ENCODE peak calls at places on chromosomes 13 and 19, in seven cellular contexts. One of them, this sample, is unnamed.

GRCh38 chr19:9936151-9937000 is at the start of gene OLFM2:
- DNase-seq in neural progenitor cell: peak; percentile 90
- DNase-seq in WTC11: peak; percentile 85
- DNase-seq in heart right ventricle: no peak
- DNase-seq in RWPE2: no peak
- DNase-seq in progenitor cell of endocrine pancreas: peak; percentile 58
- DNase-seq in astrocyte: no peak
- DNase-seq in this sample: no peak

GRCh38 chr13:62212246-62212645 is 796.6 kb upstream of the PCDH20 start:
- DNase-seq in progenitor cell of endocrine pancreas: no peak
- DNase-seq in heart right ventricle: no peak
- DNase-seq in RWPE2: no peak
- DNase-seq in WTC11: peak; percentile 22
- DNase-seq in astrocyte: no peak
- DNase-seq in neural progenitor cell: no peak
- DNase-seq in this sample: no peak

GRCh38 chr19:16325671-16326400 is 1.2 kb downstream of the KLF2 start:
- DNase-seq in RWPE2: no peak
- DNase-seq in neural progenitor cell: peak; percentile 86
- DNase-seq in heart right ventricle: no peak
- DNase-seq in astrocyte: no peak
- DNase-seq in progenitor cell of endocrine pancreas: peak; percentile 38
- DNase-seq in WTC11: peak; percentile 79
- DNase-seq in this sample: no peak

GRCh38 chr19:33219261-33219812 is 6.3 kb downstream of the SLC7A10 start:
- DNase-seq in RWPE2: no peak
- DNase-seq in astrocyte: peak; percentile 81
- DNase-seq in heart right ventricle: no peak
- DNase-seq in neural progenitor cell: peak; percentile 62
- DNase-seq in progenitor cell of endocrine pancreas: no peak
- DNase-seq in WTC11: peak; percentile 59
- DNase-seq in this sample: no peak

GRCh38 chr19:5823579-5824281 is 15.8 kb downstream of the FUT6 start:
- DNase-seq in progenitor cell of endocrine pancreas: no peak
- DNase-seq in RWPE2: no peak
- DNase-seq in neural progenitor cell: no peak
- DNase-seq in heart right ventricle: no peak
- DNase-seq in WTC11: peak; percentile 65
- DNase-seq in astrocyte: no peak
- DNase-seq in this sample: peak; percentile 72

GRCh38 chr13:73334459-73334858 is 275.7 kb downstream of the KLF5 start:
- DNase-seq in WTC11: no peak
- DNase-seq in heart right ventricle: no peak
- DNase-seq in progenitor cell of endocrine pancreas: no peak
- DNase-seq in neural progenitor cell: no peak
- DNase-seq in astrocyte: no peak
- DNase-seq in RWPE2: peak; percentile 61
- DNase-seq in this sample: peak; percentile 79

GRCh38 chr13:71515639-71516038 is 351.4 kb downstream of the DACH1 start:
- DNase-seq in progenitor cell of endocrine pancreas: no peak
- DNase-seq in astrocyte: no peak
- DNase-seq in heart right ventricle: no peak
- DNase-seq in WTC11: no peak
- DNase-seq in RWPE2: no peak
- DNase-seq in neural progenitor cell: no peak
- DNase-seq in this sample: no peak

GRCh38 chr13:77544365-77544764 is 8.9 kb downstream of the SCEL start:
- DNase-seq in heart right ventricle: peak; percentile 84
- DNase-seq in astrocyte: peak; percentile 61
- DNase-seq in RWPE2: no peak
- DNase-seq in progenitor cell of endocrine pancreas: no peak
- DNase-seq in WTC11: no peak
- DNase-seq in neural progenitor cell: no peak
- DNase-seq in this sample: peak; percentile 66

GRCh38 chr13:105907319-105908019 is 628.0 kb downstream of the EFNB2 start:
- DNase-seq in neural progenitor cell: no peak
- DNase-seq in WTC11: no peak
- DNase-seq in heart right ventricle: no peak
- DNase-seq in progenitor cell of endocrine pancreas: no peak
- DNase-seq in astrocyte: no peak
- DNase-seq in RWPE2: no peak
- DNase-seq in this sample: no peak

GRCh38 chr19:50870417-50871089 is 2.7 kb upstream of the KLK2 start:
- DNase-seq in WTC11: peak; percentile 44
- DNase-seq in RWPE2: no peak
- DNase-seq in astrocyte: no peak
- DNase-seq in heart right ventricle: no peak
- DNase-seq in neural progenitor cell: peak; percentile 5
- DNase-seq in progenitor cell of endocrine pancreas: no peak
- DNase-seq in this sample: no peak

GRCh38 chr13:28137556-28137955 is 789 bp upstream of the PAN3 start:
- DNase-seq in WTC11: no peak
- DNase-seq in RWPE2: no peak
- DNase-seq in heart right ventricle: peak; percentile 10
- DNase-seq in progenitor cell of endocrine pancreas: no peak
- DNase-seq in astrocyte: no peak
- DNase-seq in neural progenitor cell: peak; percentile 26
- DNase-seq in this sample: peak; percentile 34

GRCh38 chr13:28138756-28139470 is 568 bp downstream of the PAN3 start:
- DNase-seq in neural progenitor cell: peak; percentile 90
- DNase-seq in WTC11: peak; percentile 81
- DNase-seq in astrocyte: peak; percentile 95
- DNase-seq in RWPE2: peak; percentile 74
- DNase-seq in heart right ventricle: peak; percentile 92
- DNase-seq in progenitor cell of endocrine pancreas: peak; percentile 67
- DNase-seq in this sample: peak; percentile 81

GRCh38 chr13:28140433-28141125 is 2.2 kb downstream of the PAN3 start:
- DNase-seq in progenitor cell of endocrine pancreas: no peak
- DNase-seq in WTC11: peak; percentile 34
- DNase-seq in RWPE2: no peak
- DNase-seq in neural progenitor cell: peak; percentile 70
- DNase-seq in heart right ventricle: no peak
- DNase-seq in astrocyte: no peak
- DNase-seq in this sample: no peak

GRCh38 chr13:28136916-28137315 is 1.4 kb upstream of the PAN3 start:
- DNase-seq in progenitor cell of endocrine pancreas: no peak
- DNase-seq in WTC11: no peak
- DNase-seq in astrocyte: no peak
- DNase-seq in neural progenitor cell: no peak
- DNase-seq in heart right ventricle: no peak
- DNase-seq in RWPE2: no peak
- DNase-seq in this sample: no peak

GRCh38 chr13:28138012-28138755 is at the start of gene PAN3:
- DNase-seq in neural progenitor cell: peak; percentile 94
- DNase-seq in WTC11: peak; percentile 92
- DNase-seq in astrocyte: peak; percentile 71
- DNase-seq in heart right ventricle: peak; percentile 93
- DNase-seq in RWPE2: peak; percentile 86
- DNase-seq in progenitor cell of endocrine pancreas: peak; percentile 88
- DNase-seq in this sample: peak; percentile 90
- TF ChIP-seq CTCF in neural progenitor cell: peak; percentile 14
- TF ChIP-seq CTCF in WTC11: no peak
- TF ChIP-seq CTCF in astrocyte: no peak
- TF ChIP-seq CTCF in heart right ventricle: peak; percentile 34
- TF ChIP-seq CTCF in RWPE2: no peak
- TF ChIP-seq CTCF in progenitor cell of endocrine pancreas: peak; percentile 20
- TF ChIP-seq CTCF in this sample: no peak

GRCh38 chr19:12494260-12494860 is 9.7 kb upstream of the ZNF709 start:
- DNase-seq in heart right ventricle: no peak
- DNase-seq in neural progenitor cell: no peak
- DNase-seq in WTC11: no peak
- DNase-seq in astrocyte: no peak
- DNase-seq in RWPE2: no peak
- DNase-seq in progenitor cell of endocrine pancreas: no peak
- DNase-seq in this sample: no peak
- TF ChIP-seq CTCF in heart right ventricle: no peak
- TF ChIP-seq CTCF in neural progenitor cell: no peak
- TF ChIP-seq CTCF in WTC11: no peak
- TF ChIP-seq CTCF in astrocyte: no peak
- TF ChIP-seq CTCF in RWPE2: no peak
- TF ChIP-seq CTCF in progenitor cell of endocrine pancreas: no peak
- TF ChIP-seq CTCF in this sample: no peak

GRCh38 chr13:36986462-36987240 is 12.5 kb downstream of the ALG5 start:
- DNase-seq in heart right ventricle: no peak
- DNase-seq in RWPE2: no peak
- DNase-seq in neural progenitor cell: no peak
- DNase-seq in WTC11: no peak
- DNase-seq in astrocyte: no peak
- DNase-seq in progenitor cell of endocrine pancreas: no peak
- DNase-seq in this sample: peak; percentile 27

GRCh38 chr13:36979361-36980040 is 19.6 kb downstream of the ALG5 start:
- DNase-seq in RWPE2: no peak
- DNase-seq in progenitor cell of endocrine pancreas: no peak
- DNase-seq in heart right ventricle: no peak
- DNase-seq in astrocyte: peak; percentile 31
- DNase-seq in neural progenitor cell: no peak
- DNase-seq in WTC11: no peak
- DNase-seq in this sample: no peak

DNA sequence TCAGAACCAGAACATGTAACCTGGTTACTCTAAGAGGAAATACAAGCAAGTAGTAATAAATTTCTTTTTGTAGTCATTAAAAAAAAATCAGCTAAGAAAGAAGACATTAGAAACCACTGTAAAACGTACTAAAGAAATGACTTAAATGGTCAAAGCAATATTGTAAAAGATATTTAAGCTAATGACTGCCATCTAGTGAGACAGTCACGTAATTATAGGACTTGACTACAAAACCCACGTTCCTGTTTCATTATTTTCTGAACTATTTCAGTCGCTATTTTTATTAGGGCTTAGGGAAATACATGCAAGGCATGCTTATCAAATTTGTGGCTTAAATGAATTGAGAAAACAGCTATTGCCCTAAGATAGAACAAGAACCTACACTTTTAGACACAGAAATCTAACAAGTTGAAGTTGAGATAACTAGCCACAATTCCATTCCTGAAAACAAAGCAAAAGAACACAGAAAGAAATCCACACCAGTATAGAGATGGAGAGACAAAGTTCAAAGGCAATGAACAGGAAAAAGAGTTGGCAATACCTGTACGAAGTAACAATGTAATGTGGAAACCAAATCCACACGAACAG is 17.9 kb downstream of the ALG5 start:
- DNase-seq in WTC11: no peak
- DNase-seq in progenitor cell of endocrine pancreas: no peak
- DNase-seq in astrocyte: peak; percentile 36
- DNase-seq in heart right ventricle: no peak
- DNase-seq in neural progenitor cell: peak; percentile 46
- DNase-seq in RWPE2: no peak
- DNase-seq in this sample: peak; percentile 48
- TF ChIP-seq CTCF in WTC11: no peak
- TF ChIP-seq CTCF in progenitor cell of endocrine pancreas: peak; percentile 71
- TF ChIP-seq CTCF in astrocyte: peak; percentile 59
- TF ChIP-seq CTCF in heart right ventricle: peak; percentile 68
- TF ChIP-seq CTCF in neural progenitor cell: peak; percentile 62
- TF ChIP-seq CTCF in RWPE2: peak; percentile 74
- TF ChIP-seq CTCF in this sample: peak; percentile 52

GRCh38 chr19:38522915-38523314 is 89.4 kb downstream of the RYR1 start:
- DNase-seq in astrocyte: no peak
- DNase-seq in progenitor cell of endocrine pancreas: no peak
- DNase-seq in neural progenitor cell: no peak
- DNase-seq in RWPE2: no peak
- DNase-seq in WTC11: no peak
- DNase-seq in heart right ventricle: no peak
- DNase-seq in this sample: no peak
- TF ChIP-seq CTCF in astrocyte: no peak
- TF ChIP-seq CTCF in progenitor cell of endocrine pancreas: no peak
- TF ChIP-seq CTCF in neural progenitor cell: no peak
- TF ChIP-seq CTCF in RWPE2: no peak
- TF ChIP-seq CTCF in WTC11: no peak
- TF ChIP-seq CTCF in heart right ventricle: no peak
- TF ChIP-seq CTCF in this sample: no peak

DNA sequence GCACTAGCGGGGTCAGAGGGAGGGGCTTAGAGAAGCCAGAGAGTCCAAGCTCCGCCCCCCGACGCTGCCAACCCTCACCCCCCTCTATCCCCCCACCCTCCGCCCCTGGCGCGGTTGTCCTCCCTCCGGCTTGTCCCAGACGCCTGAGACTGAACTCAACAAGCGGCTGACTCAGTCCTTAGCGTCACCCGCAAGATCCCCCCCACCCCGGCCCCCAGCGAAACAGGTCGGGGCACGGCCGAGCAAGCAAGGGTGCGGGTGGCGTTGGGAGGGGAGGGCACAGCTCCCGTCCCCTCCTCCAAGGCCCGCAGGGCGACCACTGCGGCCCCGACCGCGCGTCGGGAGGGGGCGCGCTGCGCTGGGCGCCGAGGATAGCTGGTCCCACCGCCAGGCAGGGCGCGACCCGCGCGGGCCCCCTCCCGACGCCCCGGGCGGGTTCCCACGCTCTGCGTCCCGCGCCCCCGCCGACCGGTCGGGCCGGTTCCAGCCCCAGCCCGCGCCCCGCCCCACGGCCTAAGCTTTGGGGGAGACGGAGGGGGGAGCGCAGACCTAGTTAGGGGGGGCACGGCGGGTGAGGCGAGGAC is 5.3 kb downstream of the NOTCH3 start:
- DNase-seq in heart right ventricle: peak; percentile 55
- DNase-seq in astrocyte: peak; percentile 42
- DNase-seq in progenitor cell of endocrine pancreas: peak; percentile 71
- DNase-seq in neural progenitor cell: peak; percentile 93
- DNase-seq in RWPE2: peak; percentile 74
- DNase-seq in WTC11: peak; percentile 78
- DNase-seq in this sample: peak; percentile 73
- TF ChIP-seq CTCF in heart right ventricle: peak; percentile 29
- TF ChIP-seq CTCF in astrocyte: no peak
- TF ChIP-seq CTCF in progenitor cell of endocrine pancreas: peak; percentile 50
- TF ChIP-seq CTCF in neural progenitor cell: peak; percentile 55
- TF ChIP-seq CTCF in RWPE2: peak; percentile 17
- TF ChIP-seq CTCF in WTC11: no peak
- TF ChIP-seq CTCF in this sample: no peak